ENCODE peak calls at places on chromosome 16, in four cellular contexts. One of them, this sample, is unnamed.

GRCh38 chr16:50309156-50309526 is 42.8 kb downstream of the ADCY7 start:
- DNase-seq in NB4: no peak
- DNase-seq in T1000: no peak
- DNase-seq in amniotic stem cell: no peak
- DNase-seq in this sample: no peak

GRCh38 chr16:68074850-68075249 is 10.3 kb upstream of the NFATC3 start:
- DNase-seq in amniotic stem cell: no peak
- DNase-seq in NB4: peak; percentile 96
- DNase-seq in T1000: no peak
- DNase-seq in this sample: peak; percentile 62

GRCh38 chr16:89020068-89020924 is 43.3 kb upstream of the CBFA2T3 start:
- DNase-seq in T1000: no peak
- DNase-seq in amniotic stem cell: no peak
- DNase-seq in NB4: peak; percentile 80
- DNase-seq in this sample: no peak

GRCh38 chr16:67661101-67661661 is 421 bp downstream of the PARD6A start:
- DNase-seq in NB4: peak; percentile 52
- DNase-seq in T1000: no peak
- DNase-seq in amniotic stem cell: no peak
- DNase-seq in this sample: peak; percentile 52

GRCh38 chr16:57577691-57578224 is 35.3 kb downstream of the ADGRG5 start:
- DNase-seq in T1000: no peak
- DNase-seq in NB4: peak; percentile 75
- DNase-seq in amniotic stem cell: no peak
- DNase-seq in this sample: peak; percentile 31

GRCh38 chr16:68370921-68371651 is 60.3 kb downstream of the PRMT7 start:
- DNase-seq in T1000: no peak
- DNase-seq in amniotic stem cell: no peak
- DNase-seq in NB4: peak; percentile 50
- DNase-seq in this sample: no peak

GRCh38 chr16:30750876-30751465 is 2.7 kb downstream of the PHKG2 start:
- DNase-seq in amniotic stem cell: no peak
- DNase-seq in NB4: no peak
- DNase-seq in T1000: no peak
- DNase-seq in this sample: no peak

GRCh38 chr16:58418601-58419000 is 26.3 kb downstream of the GINS3 start:
- DNase-seq in amniotic stem cell: peak; percentile 11
- DNase-seq in T1000: no peak
- DNase-seq in NB4: peak; percentile 50
- DNase-seq in this sample: no peak

GRCh38 chr16:68235882-68236803 is at the start of gene ESRP2:
- DNase-seq in NB4: no peak
- DNase-seq in amniotic stem cell: no peak
- DNase-seq in T1000: no peak
- DNase-seq in this sample: no peak

GRCh38 chr16:15649727-15650018 is 372 bp upstream of the NDE1 start:
- DNase-seq in NB4: no peak
- DNase-seq in T1000: no peak
- DNase-seq in amniotic stem cell: no peak
- DNase-seq in this sample: no peak

GRCh38 chr16:70689035-70689969 is 3.4 kb upstream of the MTSS2 start:
- DNase-seq in T1000: no peak
- DNase-seq in amniotic stem cell: no peak
- DNase-seq in NB4: no peak
- DNase-seq in this sample: no peak

GRCh38 chr16:20314575-20314974 is 12.7 kb downstream of the GP2 start:
- DNase-seq in T1000: no peak
- DNase-seq in amniotic stem cell: no peak
- DNase-seq in NB4: no peak
- DNase-seq in this sample: no peak

GRCh38 chr16:21599994-21600773 is 807 bp downstream of the METTL9 start:
- DNase-seq in NB4: peak; percentile 66
- DNase-seq in T1000: no peak
- DNase-seq in amniotic stem cell: peak; percentile 13
- DNase-seq in this sample: peak; percentile 41

This sample was measured in Kasumi-1.